ENCODE peak calls at places on chromosomes 12 and 14, in ten cellular contexts. M is cardiac fibroblast; Y is upper lobe of right lung; R is ovary; D is mucosa of descending colon; E is GM20000; T is CD8-positive, alpha-beta T cell; C is uterus; Q is nephron progenitor cell; X is transverse colon. K is an unnamed sample.

GRCh38 chr12:31275491-31275890 is 50.5 kb downstream of the SINHCAF start:
- DNase-seq in M (no peak), Y (no peak), R (no peak), D (no peak), E (no peak), T (no peak), C (no peak), Q (no peak), X (no peak), K (no peak)

GRCh38 chr12:5276327-5276880 is 155.5 kb upstream of the NTF3 start:
- DNase-seq in M (no peak), Y (no peak), R (no peak), D (no peak), E (no peak), T (no peak), C (no peak), Q (no peak), X (no peak), K (no peak)

GRCh38 chr12:52980773-52981423 is 25.4 kb upstream of the EIF4B start:
- DNase-seq in M (peak), Y (peak), R (peak), D (peak), E (peak), T (peak), C (peak), Q (peak), X (peak), K (peak)

GRCh38 chr12:52682381-52682660 is 2.1 kb upstream of the KRT1 start:
- DNase-seq in M (peak), Y (no peak), R (no peak), D (no peak), E (no peak), T (no peak), C (no peak), Q (no peak), X (no peak), K (no peak)

GRCh38 chr12:96403870-96404269 is 3.6 kb upstream of the CDK17 start:
- DNase-seq in M (no peak), Y (no peak), R (no peak), D (no peak), E (no peak), T (no peak), C (no peak), Q (no peak), X (no peak), K (no peak)

GRCh38 chr12:57529831-57530230 is 7.2 kb downstream of the MBD6 start:
- DNase-seq in M (no peak), Y (no peak), R (no peak), D (no peak), E (no peak), T (no peak), C (no peak), Q (no peak), X (no peak), K (peak)

GRCh38 chr12:110102255-110102654 is 21.9 kb upstream of the IFT81 start:
- DNase-seq in M (peak), Y (no peak), R (peak), D (peak), E (peak), T (no peak), C (no peak), Q (peak), X (no peak), K (peak)

GRCh38 chr14:65333926-65334687 is 78.4 kb upstream of the FUT8 start:
- DNase-seq in M (peak), Y (no peak), R (no peak), D (peak), E (no peak), T (no peak), C (peak), Q (peak), X (peak), K (no peak)

GRCh38 chr14:98548071-98548686 is 723.8 kb downstream of the BCL11B start:
- DNase-seq in M (no peak), Y (no peak), R (no peak), D (no peak), E (no peak), T (no peak), C (no peak), Q (no peak), X (no peak), K (no peak)

GRCh38 chr12:120229583-120230325 is 28.8 kb upstream of the RPLP0 start:
- DNase-seq in M (peak), Y (no peak), R (no peak), D (peak), E (no peak), T (no peak), C (no peak), Q (no peak), X (peak), K (peak)

GRCh38 chr14:31977001-31977556 is 100.0 kb upstream of the ARHGAP5 start:
- DNase-seq in M (no peak), Y (no peak), R (no peak), D (no peak), E (no peak), T (no peak), C (no peak), Q (no peak), X (no peak), K (no peak)

GRCh38 chr14:86481105-86481504 is 951.2 kb downstream of the FLRT2 start:
- DNase-seq in M (no peak), Y (no peak), R (no peak), D (no peak), E (no peak), T (no peak), C (no peak), Q (no peak), X (no peak), K (no peak)

GRCh38 chr14:73997944-73998451 is 21.1 kb downstream of the ENTPD5 start:
- DNase-seq in M (no peak), Y (no peak), R (no peak), D (peak), E (no peak), T (no peak), C (no peak), Q (no peak), X (peak), K (no peak)

GRCh38 chr12:26026713-26027112 is 68.2 kb downstream of the RASSF8 start:
- DNase-seq in M (no peak), Y (no peak), R (no peak), D (no peak), E (no peak), T (no peak), C (no peak), Q (no peak), X (no peak), K (no peak)

GRCh38 chr14:28756896-28757570 is 9.6 kb upstream of the FOXG1 start:
- DNase-seq in M (peak), Y (no peak), R (no peak), D (no peak), E (no peak), T (no peak), C (no peak), Q (peak), X (no peak), K (peak)

DNA sequence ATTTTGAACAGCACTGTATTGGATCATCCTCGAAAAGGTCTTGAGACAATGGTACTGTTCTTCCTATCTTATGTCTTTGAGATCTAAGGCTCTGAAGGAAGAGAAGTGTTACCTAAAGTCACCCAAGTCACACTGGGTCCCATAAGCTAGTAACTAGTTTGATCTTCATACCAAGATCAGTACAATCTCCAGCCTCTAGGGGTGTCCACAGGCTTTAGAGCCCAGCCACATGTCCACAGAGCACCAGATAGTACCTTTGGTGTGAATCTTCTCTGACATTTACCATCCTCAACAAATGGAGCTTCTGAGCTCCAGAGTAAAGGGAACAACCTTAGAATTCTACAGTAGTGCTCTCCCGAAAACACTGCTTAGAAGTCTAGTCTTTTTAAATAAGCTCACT is 78.7 kb downstream of the KSR2 start:
- DNase-seq in M (no peak), Y (no peak), R (no peak), D (no peak), E (no peak), T (no peak), C (no peak), Q (no peak), X (no peak), K (no peak)
- TF ChIP-seq CTCF in M (peak), Y (no peak), R (no peak), D (no peak), E (no peak), T (no peak), C (no peak), Q (no peak), X (no peak), K (no peak)

GRCh38 chr12:71685312-71685906 is 473 bp upstream of the TMEM19 start:
- DNase-seq in M (no peak), Y (no peak), R (peak), D (no peak), E (no peak), T (no peak), C (no peak), Q (no peak), X (peak), K (no peak)

GRCh38 chr12:71684081-71684480 is 1.8 kb upstream of the TMEM19 start:
- DNase-seq in M (no peak), Y (no peak), R (no peak), D (no peak), E (no peak), T (no peak), C (no peak), Q (no peak), X (no peak), K (no peak)

GRCh38 chr12:71688961-71689570 is 3.2 kb downstream of the TMEM19 start:
- DNase-seq in M (no peak), Y (no peak), R (no peak), D (no peak), E (no peak), T (no peak), C (no peak), Q (no peak), X (no peak), K (no peak)

GRCh38 chr12:71685961-71686657 is at the start of gene TMEM19:
- DNase-seq in M (peak), Y (peak), R (peak), D (peak), E (peak), T (peak), C (peak), Q (peak), X (peak), K (peak)

GRCh38 chr12:71686658-71687025 is 760 bp downstream of the TMEM19 start:
- DNase-seq in M (peak), Y (no peak), R (no peak), D (no peak), E (no peak), T (no peak), C (no peak), Q (no peak), X (no peak), K (no peak)
- TF ChIP-seq CTCF in M (no peak), Y (no peak), R (no peak), D (no peak), E (no peak), T (no peak), C (no peak), Q (no peak), X (no peak), K (no peak)

DNA sequence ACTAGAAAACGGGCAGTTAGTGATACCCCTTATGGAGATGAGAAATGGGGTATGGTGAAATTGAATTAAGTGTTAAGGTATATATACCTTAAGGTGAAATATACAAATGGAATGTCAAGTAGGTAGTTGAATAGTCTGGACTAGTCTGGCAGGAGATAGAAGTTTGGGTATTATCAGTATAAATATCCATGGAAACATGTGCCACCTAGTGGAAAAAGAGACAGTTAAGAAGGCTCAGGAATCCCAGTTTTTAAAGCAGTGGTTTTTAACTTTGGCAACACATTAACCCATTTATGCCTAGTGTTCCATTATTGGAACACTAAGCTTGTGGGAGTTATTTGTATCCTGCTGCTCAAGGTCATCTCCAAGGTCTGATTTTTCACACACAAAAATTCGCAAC is 38.6 kb upstream of the TPH2 start:
- DNase-seq in M (peak), Y (no peak), R (no peak), D (no peak), E (no peak), T (no peak), C (no peak), Q (no peak), X (no peak), K (no peak)
- TF ChIP-seq CTCF in M (peak), Y (no peak), R (no peak), D (no peak), E (no peak), T (no peak), C (no peak), Q (no peak), X (no peak), K (no peak)

GRCh38 chr12:48197967-48198618 is 5.0 kb downstream of the OR10AD1 start:
- DNase-seq in M (peak), Y (peak), R (peak), D (peak), E (peak), T (peak), C (peak), Q (peak), X (peak), K (peak)
- TF ChIP-seq CTCF in M (peak), Y (no peak), R (peak), D (peak), E (no peak), T (no peak), C (no peak), Q (no peak), X (no peak), K (peak)

GRCh38 chr12:90253674-90254181 is 545.1 kb upstream of the ATP2B1 start:
- DNase-seq in M (peak), Y (peak), R (no peak), D (peak), E (peak), T (peak), C (no peak), Q (peak), X (peak), K (peak)
- TF ChIP-seq CTCF in M (peak), Y (peak), R (no peak), D (no peak), E (no peak), T (no peak), C (no peak), Q (no peak), X (no peak), K (no peak)

GRCh38 chr14:54783660-54784015 is 119.0 kb downstream of the GCH1 start:
- DNase-seq in M (no peak), Y (no peak), R (no peak), D (no peak), E (no peak), T (no peak), C (no peak), Q (no peak), X (no peak), K (no peak)

GRCh38 chr14:54784060-54784459 is 118.6 kb downstream of the GCH1 start:
- DNase-seq in M (no peak), Y (no peak), R (no peak), D (no peak), E (no peak), T (no peak), C (no peak), Q (no peak), X (no peak), K (no peak)

GRCh38 chr14:54781936-54782802 is 120.5 kb downstream of the GCH1 start:
- DNase-seq in M (no peak), Y (no peak), R (no peak), D (no peak), E (no peak), T (no peak), C (no peak), Q (no peak), X (no peak), K (no peak)

GRCh38 chr14:54784657-54785056 is 118.0 kb downstream of the GCH1 start:
- DNase-seq in M (no peak), Y (no peak), R (no peak), D (no peak), E (no peak), T (no peak), C (no peak), Q (no peak), X (no peak), K (no peak)

GRCh38 chr14:54782803-54783659 is 119.6 kb downstream of the GCH1 start:
- DNase-seq in M (no peak), Y (no peak), R (no peak), D (peak), E (peak), T (no peak), C (no peak), Q (peak), X (peak), K (no peak)
- TF ChIP-seq CTCF in M (peak), Y (no peak), R (no peak), D (no peak), E (peak), T (no peak), C (no peak), Q (no peak), X (no peak), K (peak)

GRCh38 chr12:46382974-46383653 is 10.5 kb upstream of the SLC38A2 start:
- DNase-seq in M (peak), Y (peak), R (peak), D (peak), E (peak), T (peak), C (peak), Q (peak), X (peak), K (peak)
- TF ChIP-seq CTCF in M (no peak), Y (peak), R (no peak), D (no peak), E (peak), T (no peak), C (peak), Q (no peak), X (no peak), K (no peak)

DNA sequence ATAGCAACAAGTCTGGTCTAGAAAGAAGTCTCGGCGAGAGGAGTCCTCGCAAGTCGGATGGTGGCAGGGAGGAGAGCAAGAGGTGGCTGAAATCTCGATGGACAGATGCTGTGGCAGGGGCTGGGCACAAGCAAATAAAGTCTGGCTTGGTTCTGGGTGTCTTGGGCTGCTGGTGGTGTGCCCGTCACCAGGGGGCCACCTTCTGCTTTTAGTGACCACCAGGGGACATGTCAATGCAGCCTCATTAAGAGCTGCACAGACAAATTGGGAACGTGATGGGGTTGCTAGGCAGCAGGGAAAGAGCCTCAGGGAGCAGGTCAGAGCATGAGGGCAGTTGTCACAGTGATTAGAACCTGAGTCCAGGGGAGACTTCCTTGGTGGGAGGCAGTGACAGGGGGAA is 43.9 kb downstream of the LRRC74A start:
- DNase-seq in M (peak), Y (no peak), R (no peak), D (no peak), E (no peak), T (no peak), C (no peak), Q (peak), X (no peak), K (peak)
- TF ChIP-seq CTCF in M (peak), Y (peak), R (no peak), D (no peak), E (no peak), T (no peak), C (no peak), Q (peak), X (no peak), K (peak)

GRCh38 chr12:132342322-132342721 is 12.9 kb upstream of the GALNT9 start:
- DNase-seq in M (no peak), Y (no peak), R (no peak), D (no peak), E (no peak), T (no peak), C (no peak), Q (peak), X (no peak), K (peak)
- TF ChIP-seq CTCF in M (peak), Y (peak), R (no peak), D (no peak), E (no peak), T (no peak), C (no peak), Q (peak), X (no peak), K (peak)

DNA sequence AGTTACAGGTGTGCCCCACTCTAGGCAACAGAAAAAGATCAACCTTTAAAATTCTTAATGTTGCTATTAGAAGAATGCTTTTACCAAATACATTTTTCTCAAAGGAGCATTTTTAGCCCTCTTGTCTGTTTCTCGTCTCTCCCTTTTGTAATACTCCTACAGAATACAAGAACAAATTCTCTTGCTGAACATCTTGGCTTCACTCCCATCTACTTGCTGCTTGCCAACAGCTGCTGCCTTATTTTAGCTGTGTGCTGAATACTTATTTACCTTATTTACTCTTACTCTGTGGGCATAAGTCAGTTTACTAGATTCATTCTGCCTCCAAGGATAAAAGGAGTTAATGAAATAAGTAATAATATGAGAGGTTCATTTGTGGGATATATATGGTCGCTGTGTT is 70.8 kb downstream of the POLR3B start:
- DNase-seq in M (peak), Y (no peak), R (peak), D (no peak), E (no peak), T (no peak), C (peak), Q (no peak), X (no peak), K (no peak)
- TF ChIP-seq CTCF in M (no peak), Y (no peak), R (no peak), D (no peak), E (no peak), T (no peak), C (no peak), Q (no peak), X (no peak), K (no peak)

K was measured in glutamatergic neuron.